ENCODE peak calls at places on chromosomes 2 and 18, in six cellular contexts. One of them, this sample, is unnamed.

GRCh38 chr2:106859498-106859897 is 26.5 kb downstream of the ST6GAL2 start:
- DNase-seq in NB4: no peak
- DNase-seq in fibroblast of the aortic adventitia: no peak
- DNase-seq in A549: no peak
- DNase-seq in lower lobe of right lung: no peak
- DNase-seq in foreskin fibroblast: no peak
- DNase-seq in this sample: no peak

GRCh38 chr18:54150226-54150625 is 74.2 kb downstream of the MBD2 start:
- DNase-seq in NB4: no peak
- DNase-seq in lower lobe of right lung: no peak
- DNase-seq in A549: no peak
- DNase-seq in foreskin fibroblast: no peak
- DNase-seq in fibroblast of the aortic adventitia: no peak
- DNase-seq in this sample: no peak

GRCh38 chr2:25145803-25146202 is 22.6 kb downstream of the POMC start:
- DNase-seq in foreskin fibroblast: no peak
- DNase-seq in NB4: peak
- DNase-seq in A549: no peak
- DNase-seq in fibroblast of the aortic adventitia: no peak
- DNase-seq in lower lobe of right lung: no peak
- DNase-seq in this sample: no peak

GRCh38 chr2:138028538-138028937 is 64.3 kb downstream of the HNMT start:
- DNase-seq in lower lobe of right lung: no peak
- DNase-seq in NB4: peak
- DNase-seq in A549: no peak
- DNase-seq in foreskin fibroblast: no peak
- DNase-seq in fibroblast of the aortic adventitia: no peak
- DNase-seq in this sample: no peak

GRCh38 chr2:96698221-96698861 is 41.5 kb downstream of the LMAN2L start:
- DNase-seq in foreskin fibroblast: no peak
- DNase-seq in lower lobe of right lung: no peak
- DNase-seq in fibroblast of the aortic adventitia: no peak
- DNase-seq in A549: no peak
- DNase-seq in NB4: no peak
- DNase-seq in this sample: no peak

GRCh38 chr2:11933854-11934253 is 187.4 kb downstream of the LPIN1 start:
- DNase-seq in foreskin fibroblast: no peak
- DNase-seq in fibroblast of the aortic adventitia: no peak
- DNase-seq in lower lobe of right lung: no peak
- DNase-seq in NB4: no peak
- DNase-seq in A549: no peak
- DNase-seq in this sample: no peak

GRCh38 chr2:210299974-210300373 is 15.0 kb downstream of the MYL1 start:
- DNase-seq in A549: no peak
- DNase-seq in fibroblast of the aortic adventitia: no peak
- DNase-seq in foreskin fibroblast: no peak
- DNase-seq in lower lobe of right lung: no peak
- DNase-seq in NB4: no peak
- DNase-seq in this sample: no peak

GRCh38 chr2:2573658-2574293 is 242.7 kb upstream of the MYT1L start:
- DNase-seq in A549: peak
- DNase-seq in NB4: peak
- DNase-seq in fibroblast of the aortic adventitia: peak
- DNase-seq in lower lobe of right lung: no peak
- DNase-seq in foreskin fibroblast: no peak
- DNase-seq in this sample: peak

GRCh38 chr2:38737925-38738324 is 13.2 kb downstream of the SRSF7 start:
- DNase-seq in lower lobe of right lung: no peak
- DNase-seq in A549: no peak
- DNase-seq in fibroblast of the aortic adventitia: no peak
- DNase-seq in foreskin fibroblast: no peak
- DNase-seq in NB4: no peak
- DNase-seq in this sample: no peak

GRCh38 chr2:16067037-16067406 is 126.7 kb downstream of the MYCN start:
- DNase-seq in lower lobe of right lung: no peak
- DNase-seq in NB4: no peak
- DNase-seq in fibroblast of the aortic adventitia: no peak
- DNase-seq in foreskin fibroblast: no peak
- DNase-seq in A549: no peak
- DNase-seq in this sample: no peak

GRCh38 chr2:71611247-71611646 is 157.9 kb downstream of the DYSF start:
- DNase-seq in fibroblast of the aortic adventitia: no peak
- DNase-seq in A549: no peak
- DNase-seq in NB4: no peak
- DNase-seq in lower lobe of right lung: peak
- DNase-seq in foreskin fibroblast: no peak
- DNase-seq in this sample: no peak

GRCh38 chr2:55581875-55582547 is 35.4 kb downstream of the PPP4R3B start:
- DNase-seq in NB4: no peak
- DNase-seq in foreskin fibroblast: peak
- DNase-seq in lower lobe of right lung: no peak
- DNase-seq in fibroblast of the aortic adventitia: peak
- DNase-seq in A549: no peak
- DNase-seq in this sample: peak

GRCh38 chr18:57437782-57438668 is 2.9 kb downstream of the ONECUT2 start:
- DNase-seq in fibroblast of the aortic adventitia: peak
- DNase-seq in NB4: peak
- DNase-seq in A549: peak
- DNase-seq in foreskin fibroblast: peak
- DNase-seq in lower lobe of right lung: no peak
- DNase-seq in this sample: no peak

GRCh38 chr18:80228051-80228848 is 19.1 kb downstream of the PARD6G start:
- DNase-seq in lower lobe of right lung: no peak
- DNase-seq in NB4: no peak
- DNase-seq in A549: no peak
- DNase-seq in foreskin fibroblast: no peak
- DNase-seq in fibroblast of the aortic adventitia: no peak
- DNase-seq in this sample: no peak

DNA sequence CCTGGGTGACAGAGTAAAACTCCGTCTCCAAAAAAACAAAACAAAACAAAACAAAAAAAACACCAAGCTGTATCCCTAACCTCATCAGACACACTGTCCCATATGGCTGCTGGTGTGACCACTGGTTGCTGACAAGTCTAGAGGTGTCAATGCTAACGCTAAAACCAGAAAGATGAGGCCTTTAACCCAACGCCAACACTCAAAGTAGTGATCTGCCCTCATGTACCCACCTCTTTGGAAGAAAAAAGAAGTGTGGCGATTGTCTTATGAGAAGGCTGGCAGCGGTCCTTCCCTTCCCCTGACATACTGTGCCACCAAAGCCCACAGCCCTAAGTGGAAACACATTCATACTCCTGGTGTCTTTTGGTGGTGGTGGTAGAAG is 9.9 kb downstream of the SERTAD2 start:
- DNase-seq in lower lobe of right lung: no peak
- DNase-seq in A549: no peak
- DNase-seq in foreskin fibroblast: no peak
- DNase-seq in fibroblast of the aortic adventitia: no peak
- DNase-seq in NB4: no peak
- DNase-seq in this sample: no peak
- H3K4me3 ChIP-seq in lower lobe of right lung: peak
- H3K4me3 ChIP-seq in A549: peak
- H3K4me3 ChIP-seq in foreskin fibroblast: peak
- H3K4me3 ChIP-seq in fibroblast of the aortic adventitia: peak
- H3K4me3 ChIP-seq in NB4: peak
- H3K4me3 ChIP-seq in this sample: peak

GRCh38 chr2:46184794-46185583 is 112.2 kb upstream of the EPAS1 start:
- DNase-seq in foreskin fibroblast: no peak
- DNase-seq in NB4: peak
- DNase-seq in A549: peak
- DNase-seq in fibroblast of the aortic adventitia: no peak
- DNase-seq in lower lobe of right lung: no peak
- DNase-seq in this sample: no peak

GRCh38 chr2:46193356-46193755 is 103.9 kb upstream of the EPAS1 start:
- DNase-seq in fibroblast of the aortic adventitia: no peak
- DNase-seq in lower lobe of right lung: no peak
- DNase-seq in foreskin fibroblast: no peak
- DNase-seq in NB4: no peak
- DNase-seq in A549: no peak
- DNase-seq in this sample: no peak

GRCh38 chr2:46187112-46187618 is 110.0 kb upstream of the EPAS1 start:
- DNase-seq in A549: no peak
- DNase-seq in NB4: peak
- DNase-seq in fibroblast of the aortic adventitia: peak
- DNase-seq in lower lobe of right lung: no peak
- DNase-seq in foreskin fibroblast: peak
- DNase-seq in this sample: peak

GRCh38 chr2:46183426-46183825 is 113.8 kb upstream of the EPAS1 start:
- DNase-seq in NB4: no peak
- DNase-seq in A549: no peak
- DNase-seq in lower lobe of right lung: no peak
- DNase-seq in foreskin fibroblast: no peak
- DNase-seq in fibroblast of the aortic adventitia: no peak
- DNase-seq in this sample: no peak

DNA sequence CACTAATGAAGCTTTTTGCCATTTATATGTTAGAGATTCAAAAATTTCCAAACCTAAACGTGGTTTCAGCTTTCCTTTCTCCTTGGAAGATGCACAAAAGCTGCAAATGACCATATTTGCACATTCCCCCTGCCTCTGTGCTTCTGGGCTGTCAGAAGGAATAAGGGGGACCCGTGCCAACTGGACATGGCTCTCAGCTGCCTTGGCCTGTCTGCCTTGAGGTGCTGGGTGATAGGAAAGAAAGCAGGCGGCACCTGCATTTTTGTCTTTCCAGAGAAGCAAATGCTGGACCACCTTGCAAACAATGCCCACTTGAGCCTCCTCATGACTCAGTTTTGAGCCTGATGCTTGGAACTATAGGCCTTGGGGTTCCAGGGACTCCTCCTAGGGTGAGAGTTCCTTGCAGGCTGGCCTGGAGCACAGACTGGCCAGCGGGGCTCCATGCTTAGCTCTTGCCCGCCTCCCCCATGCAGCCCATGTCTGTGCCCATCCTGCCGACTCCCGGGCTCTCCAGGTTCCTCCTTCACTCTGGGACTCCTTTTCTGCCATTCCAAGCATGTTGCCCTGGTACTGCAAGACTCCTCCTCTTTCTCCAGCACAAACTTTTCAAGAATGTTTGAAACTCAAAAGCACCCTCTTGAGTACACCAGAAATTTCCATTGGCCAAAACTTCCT is 109.0 kb upstream of the EPAS1 start:
- DNase-seq in foreskin fibroblast: no peak
- DNase-seq in lower lobe of right lung: no peak
- DNase-seq in fibroblast of the aortic adventitia: peak
- DNase-seq in NB4: no peak
- DNase-seq in A549: no peak
- DNase-seq in this sample: no peak
- TF ChIP-seq CTCF in foreskin fibroblast: no peak
- TF ChIP-seq CTCF in lower lobe of right lung: no peak
- TF ChIP-seq CTCF in fibroblast of the aortic adventitia: no peak
- TF ChIP-seq CTCF in NB4: no peak
- TF ChIP-seq CTCF in A549: no peak
- TF ChIP-seq CTCF in this sample: no peak

GRCh38 chr2:126494593-126494992 is 161.4 kb upstream of the GYPC start:
- DNase-seq in NB4: no peak
- DNase-seq in lower lobe of right lung: no peak
- DNase-seq in fibroblast of the aortic adventitia: no peak
- DNase-seq in foreskin fibroblast: no peak
- DNase-seq in A549: no peak
- DNase-seq in this sample: no peak

GRCh38 chr2:126496493-126496892 is 159.5 kb upstream of the GYPC start:
- DNase-seq in fibroblast of the aortic adventitia: no peak
- DNase-seq in A549: no peak
- DNase-seq in lower lobe of right lung: no peak
- DNase-seq in foreskin fibroblast: no peak
- DNase-seq in NB4: no peak
- DNase-seq in this sample: no peak

DNA sequence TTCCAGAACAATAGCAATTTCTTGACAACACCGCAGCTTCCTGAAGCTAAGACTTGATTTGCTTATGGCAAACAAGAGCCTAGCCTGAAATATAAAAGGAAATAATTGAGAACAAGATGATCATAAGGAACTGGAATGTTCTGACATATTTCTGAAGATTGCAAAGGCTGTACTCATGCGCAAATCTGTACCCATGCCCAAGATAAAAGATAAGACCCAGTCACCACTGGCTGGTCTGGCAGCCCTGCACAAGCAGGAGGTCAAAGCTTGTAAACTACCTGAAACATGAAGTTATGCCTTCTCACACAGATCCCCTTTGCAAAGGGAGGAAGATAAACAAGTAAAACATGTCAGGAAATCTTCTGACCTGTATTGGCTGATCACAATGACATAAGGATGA is 160.8 kb upstream of the GYPC start:
- DNase-seq in foreskin fibroblast: no peak
- DNase-seq in NB4: no peak
- DNase-seq in A549: no peak
- DNase-seq in fibroblast of the aortic adventitia: no peak
- DNase-seq in lower lobe of right lung: no peak
- DNase-seq in this sample: no peak
- H3K4me3 ChIP-seq in foreskin fibroblast: no peak
- H3K4me3 ChIP-seq in NB4: no peak
- H3K4me3 ChIP-seq in A549: no peak
- H3K4me3 ChIP-seq in fibroblast of the aortic adventitia: no peak
- H3K4me3 ChIP-seq in lower lobe of right lung: no peak
- H3K4me3 ChIP-seq in this sample: no peak

GRCh38 chr18:25805323-25805722 is 285.1 kb downstream of the SS18 start:
- DNase-seq in NB4: peak
- DNase-seq in lower lobe of right lung: no peak
- DNase-seq in fibroblast of the aortic adventitia: peak
- DNase-seq in A549: no peak
- DNase-seq in foreskin fibroblast: peak
- DNase-seq in this sample: peak

GRCh38 chr18:25810736-25811135 is 279.7 kb downstream of the SS18 start:
- DNase-seq in lower lobe of right lung: no peak
- DNase-seq in fibroblast of the aortic adventitia: no peak
- DNase-seq in A549: no peak
- DNase-seq in NB4: no peak
- DNase-seq in foreskin fibroblast: no peak
- DNase-seq in this sample: no peak

GRCh38 chr18:25805939-25806338 is 284.5 kb downstream of the SS18 start:
- DNase-seq in fibroblast of the aortic adventitia: no peak
- DNase-seq in NB4: no peak
- DNase-seq in A549: no peak
- DNase-seq in lower lobe of right lung: no peak
- DNase-seq in foreskin fibroblast: no peak
- DNase-seq in this sample: no peak
- TF ChIP-seq CTCF in fibroblast of the aortic adventitia: no peak
- TF ChIP-seq CTCF in NB4: no peak
- TF ChIP-seq CTCF in A549: no peak
- TF ChIP-seq CTCF in lower lobe of right lung: no peak
- TF ChIP-seq CTCF in foreskin fibroblast: no peak
- TF ChIP-seq CTCF in this sample: no peak

GRCh38 chr2:224101820-224102630 is 62.9 kb upstream of the SERPINE2 start:
- DNase-seq in foreskin fibroblast: peak
- DNase-seq in NB4: peak
- DNase-seq in A549: peak
- DNase-seq in lower lobe of right lung: no peak
- DNase-seq in fibroblast of the aortic adventitia: peak
- DNase-seq in this sample: peak
- H3K4me3 ChIP-seq in foreskin fibroblast: no peak
- H3K4me3 ChIP-seq in NB4: no peak
- H3K4me3 ChIP-seq in A549: no peak
- H3K4me3 ChIP-seq in lower lobe of right lung: no peak
- H3K4me3 ChIP-seq in fibroblast of the aortic adventitia: no peak
- H3K4me3 ChIP-seq in this sample: no peak